ENCODE peak calls at places on chromosome 22, in eight cellular contexts. B is glutamatergic neuron; G is pancreas; A is hypothalamus; R is stimulated activated CD4-positive, alpha-beta T cell treated with anti-CD3 and anti-CD28 coated beads, Interleukin-15, amount 100 ng/mL, for 1 hour; E is LHCN-M2; Y is HCEC 1CT; C is WTC11. T is an unnamed sample.

GRCh38 chr22:39818050-39818449 is 75.5 kb downstream of the ENTHD1 start:
- DNase-seq in E (peak; percentile 26), B (no peak), Y (peak; percentile 64), C (no peak), R (no peak), A (no peak), G (no peak), T (no peak)

GRCh38 chr22:37244114-37244921 is at the start of gene RAC2:
- DNase-seq in C (peak; percentile 57), R (peak; percentile 81), B (no peak), A (peak; percentile 18), G (peak; percentile 52), E (no peak), Y (no peak), T (no peak)

GRCh38 chr22:43249789-43250188 is 62.9 kb upstream of the TTLL12 start:
- DNase-seq in A (no peak), E (no peak), B (no peak), C (no peak), G (no peak), Y (no peak), R (no peak), T (no peak)

GRCh38 chr22:30575859-30576258 is 1.4 kb upstream of the GAL3ST1 start:
- DNase-seq in Y (no peak), G (peak; percentile 76), R (no peak), C (no peak), A (no peak), B (no peak), E (peak; percentile 14), T (no peak)

GRCh38 chr22:25492950-25493790 is 71.3 kb upstream of the GRK3 start:
- DNase-seq in C (no peak), G (no peak), R (no peak), B (peak; percentile 69), A (peak; percentile 53), E (no peak), Y (no peak), T (no peak)

GRCh38 chr22:44129614-44129976 is 51.1 kb upstream of the PARVG start:
- DNase-seq in E (peak; percentile 81), G (no peak), B (no peak), Y (peak; percentile 32), A (no peak), R (no peak), C (no peak), T (no peak)

GRCh38 chr22:28983190-28983589 is 78.4 kb downstream of the C22orf31 start:
- DNase-seq in A (no peak), B (peak; percentile 40), C (no peak), Y (no peak), E (peak; percentile 47), G (no peak), R (no peak), T (no peak)

GRCh38 chr22:49810363-49811013 is 17.2 kb downstream of the BRD1 start:
- DNase-seq in R (no peak), B (no peak), A (no peak), C (no peak), G (no peak), E (no peak), Y (no peak), T (no peak)

GRCh38 chr22:44181033-44181911 is 547 bp downstream of the PARVG start:
- DNase-seq in C (no peak), Y (no peak), E (no peak), B (no peak), A (peak; percentile 12), G (no peak), R (peak; percentile 29), T (no peak)

GRCh38 chr22:30414525-30415047 is 11.0 kb upstream of the MTFP1 start:
- DNase-seq in Y (no peak), E (no peak), C (no peak), A (no peak), B (no peak), G (no peak), R (no peak), T (no peak)

GRCh38 chr22:37747090-37747714 is 50.4 kb downstream of the TRIOBP start:
- DNase-seq in E (peak; percentile 50), C (no peak), B (no peak), A (no peak), Y (peak; percentile 59), R (no peak), G (no peak), T (no peak)

GRCh38 chr22:17159504-17159951 is 451 bp upstream of the HDHD5 start:
- DNase-seq in E (peak; percentile 56), G (no peak), C (no peak), A (peak; percentile 51), B (peak; percentile 25), Y (no peak), R (no peak), T (peak; percentile 50)

GRCh38 chr22:20155330-20156041 is 4.6 kb upstream of the CCDC188 start:
- DNase-seq in C (no peak), B (peak; percentile 54), A (peak; percentile 76), R (no peak), G (no peak), E (peak; percentile 52), Y (no peak), T (no peak)

GRCh38 chr22:44628856-44629255 is 73.1 kb upstream of the PRR5 start:
- DNase-seq in E (no peak), Y (no peak), G (no peak), R (no peak), B (no peak), C (no peak), A (no peak), T (no peak)

GRCh38 chr22:24810043-24810749 is 4.2 kb downstream of the SGSM1 start:
- DNase-seq in B (no peak), G (no peak), C (no peak), A (peak; percentile 66), E (peak; percentile 4), R (no peak), Y (no peak), T (no peak)

GRCh38 chr22:19820880-19821522 is 33.7 kb downstream of the GNB1L start:
- DNase-seq in E (no peak), C (no peak), B (no peak), G (no peak), R (no peak), A (no peak), Y (no peak), T (no peak)

GRCh38 chr22:28799125-28799833 is 1.1 kb downstream of the XBP1 start:
- DNase-seq in C (no peak), Y (peak; percentile 90), B (no peak), A (peak; percentile 28), E (peak; percentile 81), R (no peak), G (no peak), T (peak; percentile 80)

GRCh38 chr22:20859615-20860014 is 808 bp downstream of the SNAP29 start:
- DNase-seq in R (no peak), G (no peak), E (no peak), B (no peak), A (no peak), Y (no peak), C (no peak), T (no peak)

GRCh38 chr22:42608481-42609361 is 6.0 kb downstream of the POLDIP3 start:
- DNase-seq in E (peak; percentile 79), Y (peak; percentile 54), B (no peak), G (no peak), R (no peak), C (no peak), A (peak; percentile 59), T (no peak)

GRCh38 chr22:49768961-49769690 is 58.5 kb downstream of the BRD1 start:
- DNase-seq in B (peak; percentile 56), C (peak; percentile 10), E (peak; percentile 81), R (no peak), G (peak; percentile 22), A (peak; percentile 34), Y (peak; percentile 15), T (no peak)

GRCh38 chr22:46640293-46640692 is 20.1 kb downstream of the GRAMD4 start:
- DNase-seq in R (no peak), E (no peak), G (no peak), B (no peak), A (no peak), C (no peak), Y (no peak), T (no peak)

GRCh38 chr22:43475549-43476076 is 63.8 kb downstream of the MPPED1 start:
- DNase-seq in Y (no peak), B (no peak), E (no peak), G (no peak), R (no peak), C (no peak), A (no peak), T (no peak)

GRCh38 chr22:36759481-36760159 is 16.3 kb downstream of the IFT27 start:
- DNase-seq in A (no peak), E (no peak), B (no peak), C (no peak), R (no peak), Y (no peak), G (no peak), T (no peak)

GRCh38 chr22:30561402-30562154 is 12.9 kb downstream of the GAL3ST1 start:
- DNase-seq in G (no peak), R (no peak), E (no peak), Y (no peak), B (no peak), A (no peak), C (peak; percentile 45), T (no peak)

GRCh38 chr22:29914165-29914564 is 31.2 kb downstream of the MTMR3 start:
- DNase-seq in Y (peak; percentile 89), R (no peak), A (no peak), E (peak; percentile 76), C (no peak), B (no peak), G (no peak), T (peak; percentile 74)

GRCh38 chr22:49398646-49399045 is 429.0 kb downstream of the BRD1 start:
- DNase-seq in A (no peak), Y (no peak), E (no peak), G (no peak), C (no peak), R (no peak), B (no peak), T (no peak)

GRCh38 chr22:26474687-26475086 is 8.9 kb downstream of the HPS4 start:
- DNase-seq in B (no peak), R (no peak), A (no peak), C (no peak), E (peak; percentile 84), Y (peak; percentile 45), G (no peak), T (no peak)

GRCh38 chr22:35352214-35353111 is 28.4 kb upstream of the HMOX1 start:
- DNase-seq in Y (no peak), G (no peak), R (no peak), B (peak; percentile 70), A (peak; percentile 53), C (peak; percentile 67), E (no peak), T (no peak)

T was measured in epithelial cell of proximal tubule.